ENCODE peak calls at places on chromosomes 13 and 19, in five cellular contexts. S is AG09309; L is Calu3; Z is fibroblast of pulmonary artery; G is CD4-positive, alpha-beta T cell. P is an unnamed sample.
A peak's percentile ranks its signal among the peaks of the same experiment; 100 is the strongest.

GRCh38 chr13:51849145-51850101 is 4.4 kb upstream of the TMEM272 start:
- DNase-seq in S (no peak), L (no peak), Z (peak; percentile 20), G (no peak), P (peak; percentile 81)

GRCh38 chr13:28220166-28220565 is 81.8 kb downstream of the PAN3 start:
- DNase-seq in S (no peak), L (no peak), Z (peak; percentile 80), G (no peak), P (no peak)

GRCh38 chr13:80173224-80173623 is 167.7 kb downstream of the SPRY2 start:
- DNase-seq in S (no peak), L (no peak), Z (no peak), G (no peak), P (no peak)

GRCh38 chr13:37886879-37887278 is 17.3 kb upstream of the TRPC4 start:
- DNase-seq in S (no peak), L (no peak), Z (no peak), G (no peak), P (no peak)

GRCh38 chr13:111219306-111219705 is 101.1 kb upstream of the TEX29 start:
- DNase-seq in S (peak; percentile 68), L (no peak), Z (peak; percentile 73), G (no peak), P (no peak)

GRCh38 chr13:113763254-113763653 is 4.2 kb downstream of the TMEM255B start:
- DNase-seq in S (no peak), L (no peak), Z (no peak), G (no peak), P (no peak)

GRCh38 chr19:56091066-56091490 is 30.0 kb downstream of the ZNF787 start:
- DNase-seq in S (no peak), L (peak; percentile 40), Z (peak; percentile 64), G (no peak), P (no peak)

GRCh38 chr19:55447421-55448174 is 4.5 kb upstream of the SHISA7 start:
- DNase-seq in S (no peak), L (peak; percentile 58), Z (peak; percentile 35), G (no peak), P (peak; percentile 52)

GRCh38 chr19:53372196-53372595 is 6.7 kb downstream of the ZNF525 start:
- DNase-seq in S (no peak), L (no peak), Z (no peak), G (no peak), P (no peak)

GRCh38 chr19:49940482-49940791 is 11.1 kb upstream of the NUP62 start:
- DNase-seq in S (no peak), L (no peak), Z (no peak), G (no peak), P (no peak)

GRCh38 chr19:49938662-49939061 is 9.4 kb upstream of the NUP62 start:
- DNase-seq in S (no peak), L (no peak), Z (no peak), G (no peak), P (no peak)

GRCh38 chr19:49936549-49936948 is 7.2 kb upstream of the NUP62 start:
- DNase-seq in S (no peak), L (no peak), Z (no peak), G (no peak), P (no peak)

DNA sequence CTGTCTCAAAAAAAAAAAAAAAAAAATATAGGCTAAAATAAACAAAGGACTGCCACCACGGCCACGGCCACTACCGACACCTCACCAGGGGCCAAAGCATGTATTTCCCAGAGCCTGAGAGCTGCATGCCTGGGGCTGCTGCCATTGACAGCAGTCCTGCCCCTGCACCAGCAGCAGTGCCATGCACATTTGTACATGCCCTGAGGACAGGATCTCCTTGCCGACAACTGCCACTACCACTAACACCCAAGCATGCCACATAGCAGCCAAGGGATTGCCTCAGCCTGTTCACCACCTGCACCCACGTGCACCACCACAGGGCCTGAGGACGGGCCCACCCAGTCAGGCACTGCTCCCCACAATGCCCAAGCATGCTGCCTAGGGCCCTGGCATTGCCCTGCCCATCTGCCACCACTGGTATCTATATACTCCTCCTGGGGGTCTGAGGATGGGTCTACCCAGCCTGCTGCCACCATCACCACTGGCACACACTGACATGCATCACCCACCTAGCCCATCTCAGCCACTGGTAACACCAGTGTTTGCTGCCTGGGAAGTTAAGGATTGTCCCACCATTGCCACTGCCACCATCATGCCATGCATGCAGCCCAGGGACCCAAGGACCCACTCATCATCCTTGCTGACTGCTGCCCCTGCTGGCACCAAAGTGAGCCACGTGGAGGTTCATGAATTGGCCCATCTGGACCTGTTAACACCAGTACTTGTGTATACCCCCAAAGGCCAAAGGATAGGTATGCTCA is 10.6 kb upstream of the NUP62 start:
- DNase-seq in S (no peak), L (peak; percentile 17), Z (no peak), G (no peak), P (no peak)
- TF ChIP-seq CTCF in S (peak; percentile 18), L (peak; percentile 34), Z (no peak), G (no peak), P (no peak)

DNA sequence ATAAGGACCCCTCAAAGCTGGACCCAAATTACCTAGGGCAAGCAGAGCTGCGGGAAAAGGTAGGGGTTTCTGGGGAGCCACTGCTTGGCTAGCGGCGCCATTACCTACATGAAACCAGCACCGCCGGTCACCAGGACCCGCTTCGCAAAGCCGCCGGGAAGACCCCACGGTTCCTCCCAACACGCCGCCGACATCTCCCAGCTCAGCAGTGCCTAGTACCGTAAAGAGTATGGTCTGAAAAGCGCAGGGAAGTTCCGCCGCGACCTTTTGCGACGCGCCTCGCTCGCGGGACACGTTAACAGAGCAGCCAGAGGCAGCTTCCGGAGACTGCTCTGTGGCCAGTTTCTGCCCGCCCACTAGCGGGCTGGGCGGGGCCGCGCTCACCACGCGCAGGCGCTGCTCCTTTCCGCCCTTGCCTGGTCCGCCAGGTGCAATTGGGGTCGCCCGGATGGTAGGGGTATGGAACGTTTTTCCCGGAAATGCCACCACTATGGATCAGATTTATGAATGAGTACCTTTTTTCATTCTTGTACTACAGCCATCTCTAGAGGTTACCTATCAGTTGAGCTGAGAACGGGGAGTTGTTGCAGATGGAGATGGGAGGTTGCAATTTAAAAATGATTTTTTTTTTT is at the start of gene TGDS:
- DNase-seq in S (peak; percentile 67), L (peak; percentile 66), Z (peak; percentile 93), G (peak; percentile 85), P (peak; percentile 89)
- TF ChIP-seq CTCF in S (no peak), L (no peak), Z (peak; percentile 2), G (no peak), P (no peak)

GRCh38 chr19:16825312-16826168 is 3.7 kb upstream of the SIN3B start:
- DNase-seq in S (no peak), L (peak; percentile 15), Z (peak; percentile 71), G (no peak), P (no peak)
- TF ChIP-seq CTCF in S (no peak), L (no peak), Z (no peak), G (no peak), P (no peak)

GRCh38 chr19:35212241-35212640 is 16.3 kb downstream of the FAM187B start:
- DNase-seq in S (no peak), L (no peak), Z (no peak), G (no peak), P (no peak)
- TF ChIP-seq CTCF in S (no peak), L (no peak), Z (no peak), G (no peak), P (no peak)

DNA sequence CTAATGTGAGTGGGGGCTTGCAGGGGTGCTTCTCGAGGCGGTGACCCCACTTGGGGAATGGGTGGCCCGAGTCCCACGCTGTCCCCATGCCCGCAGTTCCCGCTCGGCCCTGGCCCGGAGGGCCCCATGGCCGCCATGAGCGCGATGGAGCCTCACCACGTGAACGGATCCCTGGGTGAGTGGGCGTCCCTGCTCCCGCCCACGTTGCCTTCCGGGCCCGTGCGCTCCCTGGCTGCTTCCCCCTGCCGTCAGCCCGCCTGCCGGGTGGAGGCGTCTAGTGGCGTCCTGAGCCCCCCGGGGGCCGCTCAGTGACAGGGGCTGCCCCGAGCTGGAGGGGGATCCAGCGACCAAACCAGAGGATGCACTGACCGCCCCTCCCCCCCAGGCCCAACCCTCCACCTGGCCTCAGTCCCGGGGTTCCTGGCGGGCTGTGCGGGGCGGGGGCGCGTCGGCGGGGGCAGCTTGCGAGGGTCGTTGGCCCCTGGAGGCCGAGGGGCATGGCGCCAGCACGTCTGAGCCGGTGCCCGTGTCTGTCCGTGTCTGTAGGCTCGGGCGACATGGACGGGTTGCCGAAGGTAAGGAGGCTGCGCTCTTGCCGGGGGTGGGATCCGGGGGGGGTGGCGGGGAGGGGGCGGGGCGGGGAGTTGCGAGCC is 4.8 kb downstream of the ISYNA1 start:
- DNase-seq in S (no peak), L (no peak), Z (no peak), G (no peak), P (peak; percentile 65)
- TF ChIP-seq CTCF in S (no peak), L (no peak), Z (no peak), G (no peak), P (no peak)

DNA sequence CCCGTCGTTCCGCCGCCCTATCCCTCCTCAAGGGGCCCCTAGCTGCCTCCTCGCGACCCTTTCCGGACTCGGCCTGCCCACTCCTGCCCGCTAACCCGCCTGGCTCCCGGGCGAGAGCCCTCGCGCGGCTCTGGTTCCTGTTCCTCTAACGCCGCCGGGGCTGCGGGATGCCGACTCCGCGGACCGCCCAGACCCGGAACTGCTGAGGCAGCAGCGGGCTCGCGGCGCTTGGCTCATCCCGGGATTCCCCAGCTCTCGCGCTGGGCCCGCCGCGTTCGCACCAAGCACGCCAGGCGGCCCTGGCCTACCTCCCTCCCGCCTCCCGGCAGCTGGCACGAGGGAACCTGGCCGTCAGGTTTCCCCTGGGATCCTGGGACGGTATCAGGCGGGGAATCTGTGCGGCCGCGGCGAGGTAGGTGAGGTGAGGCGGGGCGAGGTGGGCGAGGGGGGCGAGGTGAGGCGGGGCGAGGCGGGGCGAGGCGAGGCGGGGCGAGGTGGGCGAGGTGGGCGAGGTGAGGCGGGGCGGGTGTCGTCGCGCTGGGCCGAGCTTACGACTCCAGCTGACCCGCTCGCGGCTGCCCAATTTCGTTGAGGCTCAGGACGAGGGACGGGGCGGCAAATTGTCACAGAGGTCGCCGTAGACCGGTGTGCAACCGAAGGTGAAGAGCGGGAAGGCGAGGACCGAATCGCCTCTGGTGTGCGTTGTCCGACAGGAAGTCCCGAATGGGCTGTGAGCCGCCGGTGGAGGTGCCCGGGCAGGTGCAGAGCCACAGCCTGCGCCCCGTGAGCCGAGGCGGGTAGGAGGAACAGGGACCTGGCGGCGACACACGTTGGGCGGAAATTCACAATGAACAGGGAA is at the start of the genes CCDC122 and LACC1:
- DNase-seq in S (peak; percentile 29), L (peak; percentile 79), Z (peak; percentile 85), G (peak; percentile 70), P (peak; percentile 80)
- TF ChIP-seq CTCF in S (no peak), L (no peak), Z (no peak), G (no peak), P (no peak)